ENCODE peak calls at places on chromosomes 5 and 9, in four cellular contexts. W is posterior cingulate gyrus, R is NCI-H510A treated with DMSO at 0.1 percent for 48 hours, Y is SHP77. A is an unnamed sample.

GRCh38 chr5:149320791-149321330 is 24.4 kb upstream of the GRPEL2 start:
- DNase-seq in R (peak), W (peak), Y (peak), A (no peak)

GRCh38 chr5:55027589-55027988 is 3.5 kb downstream of the GZMK start:
- DNase-seq in W (no peak), Y (no peak), R (no peak), A (no peak)

GRCh38 chr5:104084896-104085295 is 522.3 kb upstream of the NUDT12 start:
- DNase-seq in R (peak), W (no peak), Y (peak), A (no peak)

GRCh38 chr9:99192786-99193465 is 28.8 kb downstream of the ALG2 start:
- DNase-seq in W (no peak), R (no peak), Y (no peak), A (no peak)

GRCh38 chr5:4868140-4868735 is 271.9 kb upstream of the ADAMTS16 start:
- DNase-seq in Y (peak), W (peak), R (peak), A (no peak)

GRCh38 chr5:111129938-111130337 is 37.8 kb downstream of the WDR36 start:
- DNase-seq in R (no peak), Y (no peak), W (no peak), A (no peak)

GRCh38 chr5:135155616-135156214 is 121.7 kb upstream of the PITX1 start:
- DNase-seq in R (no peak), Y (peak), W (no peak), A (no peak)

GRCh38 chr9:126057869-126058467 is 268.7 kb upstream of the MVB12B start:
- DNase-seq in R (no peak), W (peak), Y (no peak), A (no peak)

GRCh38 chr9:7045361-7045760 is 287.6 kb downstream of the KDM4C start:
- DNase-seq in W (no peak), Y (no peak), R (no peak), A (no peak)

GRCh38 chr9:68947015-68947414 is 66.9 kb downstream of the PRKACG start:
- DNase-seq in Y (no peak), W (no peak), R (no peak), A (no peak)

GRCh38 chr5:104659497-104659896 is 1096.9 kb upstream of the NUDT12 start:
- DNase-seq in W (no peak), Y (peak), R (no peak), A (no peak)

GRCh38 chr9:80074439-80074838 is 502.7 kb downstream of the TLE4 start:
- DNase-seq in Y (no peak), W (no peak), R (no peak), A (no peak)

GRCh38 chr9:86721843-86722705 is 225.2 kb downstream of the GAS1 start:
- DNase-seq in Y (no peak), W (no peak), R (no peak), A (no peak)

GRCh38 chr9:114931407-114931806 is 1.0 kb upstream of the TNFSF8 start:
- DNase-seq in R (no peak), Y (no peak), W (no peak), A (no peak)

GRCh38 chr5:31731016-31731415 is 92.1 kb downstream of the PDZD2 start:
- DNase-seq in Y (no peak), R (no peak), W (no peak), A (no peak)

GRCh38 chr9:15231788-15232635 is 75.0 kb downstream of the TTC39B start:
- DNase-seq in W (no peak), Y (peak), R (no peak), A (no peak)

GRCh38 chr5:142110046-142110531 is 1.5 kb downstream of the NDFIP1 start:
- DNase-seq in Y (no peak), W (peak), R (no peak), A (no peak)

GRCh38 chr9:22158983-22159382 is 149.9 kb upstream of the CDKN2B start:
- DNase-seq in R (no peak), W (no peak), Y (no peak), A (no peak)

GRCh38 chr9:92714787-92715487 is 45.0 kb upstream of the IPPK start:
- DNase-seq in Y (no peak), R (no peak), W (no peak), A (no peak)

GRCh38 chr9:113559834-113560620 is 96.5 kb downstream of the RGS3 start:
- DNase-seq in Y (no peak), R (no peak), W (peak), A (peak)

GRCh38 chr9:19641046-19641445 is 147.8 kb downstream of the SLC24A2 start:
- DNase-seq in R (no peak), W (no peak), Y (no peak), A (no peak)

GRCh38 chr5:316210-317085 is 5.1 kb upstream of the AHRR start:
- DNase-seq in W (no peak), Y (no peak), R (no peak), A (no peak)

GRCh38 chr9:119304566-119304965 is 64.7 kb downstream of the BRINP1 start:
- DNase-seq in W (no peak), Y (no peak), R (no peak), A (no peak)

GRCh38 chr5:72955143-72955767 is 586 bp upstream of the FCHO2 start:
- DNase-seq in W (no peak), R (no peak), Y (no peak), A (no peak)

GRCh38 chr9:129888085-129888808 is 53.0 kb downstream of the USP20 start:
- DNase-seq in Y (no peak), R (no peak), W (no peak), A (peak)

GRCh38 chr9:29214162-29214520 is 1640.9 kb upstream of the C9orf72 start:
- DNase-seq in Y (peak), R (no peak), W (peak), A (no peak)

GRCh38 chr5:161857358-161857757 is 9.4 kb downstream of the GABRA1 start:
- DNase-seq in Y (no peak), R (no peak), W (no peak), A (no peak)

A was measured in spleen.